ENCODE peak calls at places on chromosomes 3 and 15, in five cellular contexts. T is IMR-90, A is H1, S is neuronal stem cell, P is mesenchymal stem cell. U is an unnamed sample.

GRCh38 chr15:93029613-93030429 is 59.2 kb downstream of the RGMA start:
- DNase-seq in P (peak; percentile 44), A (peak; percentile 49), T (peak; percentile 31), S (no peak), U (no peak)

GRCh38 chr3:119891944-119892721 is 110.2 kb downstream of the NR1I2 start:
- DNase-seq in P (peak; percentile 75), S (peak; percentile 54), A (peak; percentile 45), T (peak; percentile 71), U (peak; percentile 31)

GRCh38 chr3:131277836-131278497 is 103.6 kb upstream of the NUDT16 start:
- DNase-seq in S (no peak), A (no peak), T (no peak), P (no peak), U (no peak)

GRCh38 chr15:73324496-73325170 is 44.1 kb downstream of the HCN4 start:
- DNase-seq in P (no peak), A (no peak), T (no peak), S (no peak), U (no peak)

GRCh38 chr3:153289334-153289808 is 127.3 kb downstream of the RAP2B start:
- DNase-seq in T (peak; percentile 63), P (peak; percentile 70), S (no peak), A (no peak), U (no peak)

GRCh38 chr3:141092663-141093062 is 41.5 kb downstream of the SPSB4 start:
- DNase-seq in A (no peak), T (no peak), S (no peak), P (no peak), U (no peak)

GRCh38 chr3:10465161-10465560 is 40.2 kb downstream of the ATP2B2 start:
- DNase-seq in T (no peak), P (no peak), A (no peak), S (no peak), U (no peak)

GRCh38 chr15:90718232-90718631 is 1.1 kb downstream of the BLM start:
- DNase-seq in S (no peak), T (no peak), A (no peak), P (no peak), U (no peak)

GRCh38 chr3:141192345-141192744 is 39.3 kb upstream of the PXYLP1 start:
- DNase-seq in S (peak; percentile 96), P (peak; percentile 93), T (peak; percentile 91), A (peak; percentile 100), U (peak; percentile 97)

GRCh38 chr3:197151562-197151961 is 121.9 kb upstream of the MELTF start:
- DNase-seq in A (no peak), S (no peak), P (peak; percentile 69), T (peak; percentile 78), U (no peak)

GRCh38 chr3:112734718-112735350 is 93.9 kb upstream of the CCDC80 start:
- DNase-seq in T (peak; percentile 78), S (peak; percentile 66), A (peak; percentile 92), P (peak; percentile 75), U (peak; percentile 80)

GRCh38 chr3:78281381-78281780 is 1241.5 kb downstream of the ROBO2 start:
- DNase-seq in S (no peak), A (no peak), P (no peak), T (no peak), U (no peak)

GRCh38 chr15:28106294-28107110 is 7.4 kb upstream of the OCA2 start:
- DNase-seq in A (no peak), T (no peak), S (no peak), P (peak; percentile 8), U (peak; percentile 34)

GRCh38 chr3:132660056-132660744 is at the start of gene UBA5:
- DNase-seq in A (peak; percentile 83), T (peak; percentile 61), P (peak; percentile 80), S (no peak), U (peak; percentile 65)

GRCh38 chr3:89851974-89852621 is 744.7 kb downstream of the EPHA3 start:
- DNase-seq in P (peak; percentile 60), T (peak; percentile 14), A (peak; percentile 83), S (peak; percentile 67), U (peak; percentile 84)

GRCh38 chr15:101013769-101014223 is 94.6 kb downstream of the LRRK1 start:
- DNase-seq in A (no peak), P (no peak), S (no peak), T (no peak), U (peak; percentile 28)

GRCh38 chr3:95718168-95718567 is 1096.2 kb upstream of the EPHA6 start:
- DNase-seq in T (no peak), A (no peak), S (no peak), P (no peak), U (no peak)

GRCh38 chr15:51229907-51230328 is 108.5 kb downstream of the CYP19A1 start:
- DNase-seq in S (peak; percentile 17), P (peak; percentile 52), A (no peak), T (peak; percentile 27), U (no peak)

GRCh38 chr3:105093371-105093770 is 273.3 kb upstream of the ALCAM start:
- DNase-seq in P (no peak), A (no peak), T (no peak), S (no peak), U (no peak)

GRCh38 chr3:38438421-38438820 is 15.3 kb upstream of the ACVR2B start:
- DNase-seq in P (no peak), S (no peak), T (peak; percentile 22), A (no peak), U (no peak)

GRCh38 chr3:72247645-72248388 is 462.9 kb upstream of the PROK2 start:
- DNase-seq in P (no peak), T (no peak), S (no peak), A (no peak), U (no peak)

GRCh38 chr15:51842852-51843737 is 13.6 kb downstream of the TMOD3 start:
- DNase-seq in P (peak; percentile 33), T (peak; percentile 79), A (no peak), S (no peak), U (no peak)

GRCh38 chr3:73029321-73029796 is 32.1 kb upstream of the EBLN2 start:
- DNase-seq in A (no peak), T (peak; percentile 93), S (no peak), P (peak; percentile 88), U (no peak)

GRCh38 chr3:169362261-169362660 is 301.3 kb downstream of the MECOM start:
- DNase-seq in P (no peak), T (peak; percentile 40), S (no peak), A (no peak), U (no peak)

GRCh38 chr3:52202384-52203077 is 4.6 kb downstream of the ALAS1 start:
- DNase-seq in A (no peak), P (peak; percentile 39), S (no peak), T (no peak), U (no peak)

GRCh38 chr3:171838218-171838720 is 4.9 kb upstream of the TMEM212 start:
- DNase-seq in P (peak; percentile 88), S (no peak), T (peak; percentile 78), A (no peak), U (no peak)
- H4K91ac ChIP-seq in P (peak overlapping the region; percentile 7), S (no peak overlapping the region), T (peak overlapping the region; percentile 85), A (no peak overlapping the region), U (no peak overlapping the region)

GRCh38 chr3:16252243-16252978 is 12.3 kb downstream of the DPH3 start:
- DNase-seq in A (no peak), T (no peak), P (no peak), S (no peak), U (no peak)

GRCh38 chr3:16251316-16252085 is 13.2 kb downstream of the DPH3 start:
- DNase-seq in T (no peak), P (no peak), A (no peak), S (no peak), U (no peak)

GRCh38 chr3:16247282-16248058 is 17.3 kb downstream of the DPH3 start:
- DNase-seq in T (peak; percentile 84), P (peak; percentile 82), S (peak; percentile 80), A (peak; percentile 81), U (peak; percentile 79)

GRCh38 chr3:16248556-16248955 is 16.2 kb downstream of the DPH3 start:
- DNase-seq in S (no peak), T (no peak), P (no peak), A (no peak), U (no peak)

DNA sequence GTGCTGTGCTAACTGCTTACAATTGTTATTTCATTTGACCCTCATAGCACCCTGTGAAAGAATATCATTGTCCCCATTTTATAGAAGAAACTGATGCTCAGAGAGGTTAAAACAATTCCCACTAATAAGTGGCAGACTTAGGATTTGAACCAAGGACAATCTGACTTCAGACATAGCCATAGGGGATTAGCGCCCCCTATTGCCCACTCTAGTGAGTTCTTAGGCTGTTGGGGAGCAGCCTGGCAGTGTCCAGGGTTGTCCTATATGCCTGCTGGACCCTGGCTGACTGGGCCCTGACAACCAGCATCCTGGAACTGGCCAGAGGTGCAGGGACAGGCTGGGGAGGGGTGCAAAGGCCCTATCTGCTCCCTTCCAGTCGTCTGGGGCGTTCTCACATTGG is 15.4 kb downstream of the DPH3 start:
- DNase-seq in S (peak; percentile 26), P (peak; percentile 38), A (peak; percentile 78), T (peak; percentile 50), U (peak; percentile 62)
- H4K91ac ChIP-seq in S (no peak overlapping the region), P (no peak overlapping the region), A (no peak overlapping the region), T (no peak overlapping the region), U (no peak overlapping the region)

GRCh38 chr3:17401912-17402311 is 340.5 kb downstream of the TBC1D5 start:
- DNase-seq in P (no peak), T (no peak), A (no peak), S (no peak), U (no peak)

GRCh38 chr3:17404548-17404947 is 337.9 kb downstream of the TBC1D5 start:
- DNase-seq in P (no peak), A (no peak), S (no peak), T (no peak), U (no peak)

GRCh38 chr3:17394541-17395179 is 347.8 kb downstream of the TBC1D5 start:
- DNase-seq in S (no peak), T (no peak), A (no peak), P (no peak), U (no peak)

GRCh38 chr3:17399586-17399985 is 342.8 kb downstream of the TBC1D5 start:
- DNase-seq in S (no peak), A (no peak), T (no peak), P (no peak), U (no peak)

DNA sequence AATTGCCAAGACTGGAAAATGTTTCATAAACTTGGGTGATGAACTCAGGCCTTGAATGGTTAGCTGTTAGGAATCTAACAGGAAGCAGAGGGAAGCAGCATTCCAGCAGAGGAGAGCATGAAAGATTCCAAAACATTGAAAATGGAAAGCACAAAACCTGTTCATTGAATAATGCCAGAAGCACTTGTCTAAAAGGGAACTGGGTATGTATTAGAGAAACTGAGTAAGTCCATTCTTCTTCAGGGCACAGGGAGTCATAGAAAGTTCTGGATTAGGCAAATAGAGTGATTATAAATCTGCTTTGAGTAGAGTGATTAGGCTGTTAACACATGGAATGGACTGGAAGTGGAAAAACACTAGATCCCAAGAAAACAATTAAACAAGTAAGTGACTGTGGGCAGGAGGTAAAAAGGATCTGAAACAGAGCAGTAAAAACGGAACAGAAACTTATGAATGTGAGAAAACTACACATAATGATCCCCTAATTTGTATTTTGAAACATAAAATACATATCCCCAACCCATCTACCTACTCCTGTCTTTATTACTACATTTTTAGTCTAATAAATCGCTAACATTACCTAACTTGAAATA is 343.4 kb downstream of the TBC1D5 start:
- DNase-seq in S (no peak), A (no peak), T (no peak), P (no peak), U (no peak)
- H4K91ac ChIP-seq in S (no peak overlapping the region), A (no peak overlapping the region), T (no peak overlapping the region), P (no peak overlapping the region), U (no peak overlapping the region)

DNA sequence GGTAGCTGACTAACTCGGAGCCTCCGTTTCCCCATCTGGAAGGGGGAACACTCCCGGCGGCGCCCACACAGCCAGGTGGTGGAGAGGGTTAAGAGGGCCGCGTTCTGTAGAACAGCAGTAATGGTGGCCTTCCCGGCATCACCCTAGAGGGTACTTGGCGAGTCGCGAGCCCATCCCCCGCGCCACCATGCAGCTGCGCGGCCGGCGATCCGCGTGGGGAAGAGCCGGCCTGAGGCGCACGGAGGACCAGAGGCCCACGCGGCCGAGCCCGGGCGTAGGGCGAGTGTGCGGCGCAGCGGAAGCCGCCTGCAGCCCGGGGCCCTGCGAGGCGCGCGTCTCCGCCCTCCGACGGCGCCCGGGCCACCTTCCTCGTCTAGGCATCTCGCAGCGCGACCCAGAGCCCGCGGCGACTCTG is 455 bp downstream of the TKT start:
- DNase-seq in T (no peak), S (no peak), P (peak; percentile 26), A (no peak), U (no peak)
- H4K91ac ChIP-seq in T (no peak overlapping the region), S (no peak overlapping the region), P (peak overlapping the region; percentile 94), A (peak overlapping the region; percentile 45), U (no peak overlapping the region)

U was measured in H9.